ENCODE peak calls at places on chromosomes 11 and 22, in six cellular contexts. R is endodermal cell, S is K562, E is neuronal stem cell, O is neural progenitor cell, P is IMR-90. F is an unnamed sample.

GRCh38 chr22:31099386-31099785 is 8.0 kb downstream of the SELENOM start:
- DNase-seq in P (peak), E (no peak), R (no peak), S (no peak), O (no peak), F (no peak)

GRCh38 chr11:83151274-83151977 is 5.5 kb upstream of the PCF11 start:
- DNase-seq in O (no peak), R (no peak), S (peak), P (no peak), E (no peak), F (no peak)

GRCh38 chr11:117218133-117218915 is 13.5 kb downstream of the PCSK7 start:
- DNase-seq in S (no peak), O (no peak), P (peak), E (no peak), R (no peak), F (no peak)

GRCh38 chr11:117876341-117877119 is at the start of gene FXYD6:
- DNase-seq in R (peak), O (peak), E (peak), P (no peak), S (peak), F (no peak)

GRCh38 chr11:103035656-103036434 is 56.1 kb downstream of the DCUN1D5 start:
- DNase-seq in O (peak), S (peak), E (peak), P (peak), R (peak), F (peak)

GRCh38 chr22:23402275-23403151 is 177.6 kb downstream of the IGLL1 start:
- DNase-seq in O (peak), R (peak), E (peak), S (peak), P (peak), F (peak)

GRCh38 chr11:12629601-12630313 is 44.5 kb upstream of the TEAD1 start:
- DNase-seq in R (no peak), S (no peak), O (no peak), E (no peak), P (peak), F (no peak)

GRCh38 chr11:43393765-43394355 is 35.1 kb downstream of the TTC17 start:
- DNase-seq in S (no peak), O (no peak), E (no peak), R (no peak), P (peak), F (no peak)

DNA sequence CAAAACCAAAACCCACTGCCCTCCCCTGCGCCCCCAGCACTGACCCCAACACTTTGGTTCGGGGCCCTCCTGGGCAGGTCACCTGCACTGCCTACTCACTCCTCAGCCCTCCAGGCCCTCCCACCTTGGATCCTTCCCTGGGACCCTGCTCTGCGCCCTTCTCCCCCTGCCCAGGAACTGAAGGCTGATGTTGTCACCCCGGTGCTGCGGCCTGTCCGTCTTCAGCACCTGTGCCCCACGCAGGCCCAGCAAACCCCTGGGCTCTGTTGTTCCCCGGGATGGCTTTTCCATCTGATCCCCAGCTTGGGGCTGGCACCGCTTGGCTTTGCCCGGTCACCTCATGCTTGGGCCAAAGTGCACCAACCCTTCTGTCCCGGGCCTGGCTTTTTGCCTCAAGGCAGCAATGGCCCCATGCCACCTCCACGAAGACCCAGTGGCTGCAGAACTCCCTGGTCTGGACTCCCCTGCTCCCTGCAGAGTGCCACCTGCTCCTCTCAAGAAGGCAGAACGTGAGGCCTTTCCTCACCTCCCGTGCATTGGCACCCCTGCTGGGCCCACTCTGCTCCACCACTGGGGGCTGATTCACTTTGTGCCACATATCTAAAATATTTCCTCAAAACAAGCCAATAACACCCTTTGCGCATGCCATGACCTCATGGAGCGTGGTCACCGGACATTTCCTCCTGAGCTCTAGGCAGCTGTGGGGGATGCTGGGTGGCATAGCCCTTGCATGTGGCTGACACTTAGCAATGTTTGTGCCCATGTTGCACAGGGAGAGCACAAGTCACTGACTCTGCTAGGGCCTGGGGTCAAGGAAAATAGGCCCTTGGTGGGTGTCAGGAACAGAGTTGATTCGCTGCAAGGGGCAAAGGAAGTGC is 8.8 kb downstream of the PPM1F start:
- DNase-seq in E (no peak), P (no peak), R (no peak), O (no peak), S (no peak), F (no peak)
- H3K9ac ChIP-seq in E (no peak), P (no peak), R (no peak), O (no peak), S (peak), F (no peak)

DNA sequence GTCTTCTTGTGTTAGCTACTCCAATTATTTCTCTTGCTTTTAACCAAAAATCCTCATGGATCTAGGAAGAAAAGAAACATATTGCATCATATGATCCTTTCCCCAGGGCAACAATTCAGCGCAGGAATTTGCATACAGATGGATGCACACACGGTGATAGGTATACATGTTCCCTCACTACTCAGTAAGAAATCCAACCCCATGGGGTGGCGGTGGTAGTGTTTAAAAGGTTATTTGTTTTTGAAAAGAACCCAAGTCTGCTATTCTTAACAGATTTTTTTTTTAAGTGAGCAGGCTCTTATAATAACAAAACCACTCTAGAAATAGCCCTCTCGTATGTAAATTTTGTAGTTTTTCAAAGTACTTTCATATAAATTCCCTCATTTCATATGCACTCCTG is 4.2 kb upstream of the SYN3 start:
- DNase-seq in R (no peak), P (no peak), E (no peak), O (no peak), S (no peak), F (no peak)
- H3K9ac ChIP-seq in R (no peak), P (no peak), E (no peak), O (no peak), S (no peak), F (no peak)

GRCh38 chr22:22395230-22395629 is 113.3 kb downstream of the ZNF280B start:
- DNase-seq in E (no peak), P (no peak), O (no peak), S (no peak), R (peak), F (no peak)
- H3K9ac ChIP-seq in E (no peak), P (no peak), O (no peak), S (no peak), R (no peak), F (no peak)

GRCh38 chr22:44180706-44181032 is at the start of gene PARVG:
- DNase-seq in E (no peak), R (peak), P (no peak), S (no peak), O (no peak), F (no peak)
- H3K9ac ChIP-seq in E (no peak), R (no peak), P (no peak), S (no peak), O (no peak), F (no peak)

GRCh38 chr11:61164610-61165424 is 3.6 kb upstream of the VPS37C start:
- DNase-seq in P (no peak), S (no peak), E (no peak), R (no peak), O (no peak), F (no peak)

GRCh38 chr11:61161190-61162091 is at the start of gene VPS37C:
- DNase-seq in O (peak), R (peak), S (peak), E (peak), P (peak), F (peak)

GRCh38 chr11:61160487-61161189 is 588 bp downstream of the VPS37C start:
- DNase-seq in P (no peak), O (no peak), S (no peak), E (no peak), R (peak), F (no peak)

GRCh38 chr11:61163714-61164609 is 2.7 kb upstream of the VPS37C start:
- DNase-seq in P (no peak), S (no peak), O (no peak), E (no peak), R (no peak), F (no peak)

DNA sequence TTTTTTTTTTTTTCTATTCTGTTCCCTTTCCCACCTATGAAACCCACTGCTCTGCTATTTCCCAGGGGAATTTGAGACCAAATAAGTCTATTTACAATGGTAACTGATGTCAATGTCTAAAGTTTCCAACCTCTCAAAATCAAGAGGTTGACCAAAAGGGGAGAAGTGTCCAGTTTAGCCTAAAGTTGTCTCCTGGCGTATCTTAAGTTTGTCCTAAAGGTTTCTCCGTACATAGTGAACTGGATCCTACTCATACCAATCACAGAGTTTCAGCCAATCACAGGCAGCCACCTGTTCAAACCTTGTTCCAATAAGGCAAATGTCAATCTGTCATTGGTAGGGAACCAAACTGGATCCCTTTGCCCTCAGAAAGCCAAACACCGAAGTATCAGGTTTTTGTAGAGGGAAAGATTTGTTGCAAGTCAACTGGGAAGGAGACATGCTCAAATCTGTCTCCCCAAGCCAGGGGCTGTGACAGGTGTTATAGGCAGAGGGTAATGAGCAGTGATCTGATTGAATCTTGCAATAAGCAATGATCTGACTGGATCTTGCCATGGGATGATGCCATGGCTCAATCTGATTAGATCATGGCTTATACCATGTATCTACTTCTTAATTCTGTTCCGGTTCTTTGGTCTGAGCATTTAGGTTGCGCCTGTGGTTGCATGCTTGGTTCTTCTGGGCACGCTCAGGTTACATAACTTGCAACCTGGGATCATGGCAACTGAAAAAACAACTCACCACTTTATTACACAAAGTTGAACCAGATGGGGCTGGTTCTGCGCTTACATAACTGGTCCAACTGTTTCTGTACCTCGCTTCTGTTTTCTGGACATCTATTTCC is 1.1 kb upstream of the VPS37C start:
- DNase-seq in O (no peak), E (no peak), S (peak), R (peak), P (peak), F (peak)
- H3K9ac ChIP-seq in O (peak), E (no peak), S (peak), R (peak), P (peak), F (peak)

GRCh38 chr11:66845876-66846212 is 2.6 kb downstream of the RCE1 start:
- DNase-seq in E (no peak), P (no peak), R (peak), S (no peak), O (no peak), F (no peak)

GRCh38 chr11:66842896-66843775 is at the start of gene RCE1:
- DNase-seq in E (peak), S (peak), O (peak), P (peak), R (peak), F (no peak)

GRCh38 chr11:66845143-66845875 is 2.1 kb downstream of the RCE1 start:
- DNase-seq in E (no peak), S (no peak), P (no peak), O (no peak), R (no peak), F (no peak)

GRCh38 chr11:66843776-66844495 is 695 bp downstream of the RCE1 start:
- DNase-seq in S (no peak), E (no peak), R (peak), P (no peak), O (no peak), F (no peak)

GRCh38 chr11:66844496-66845142 is 1.4 kb downstream of the RCE1 start:
- DNase-seq in S (no peak), O (no peak), P (no peak), R (peak), E (no peak), F (no peak)
- H3K9ac ChIP-seq in S (peak), O (no peak), P (peak), R (peak), E (no peak), F (peak)

GRCh38 chr11:31825453-31826391 is 14.6 kb upstream of the PAX6 start:
- DNase-seq in O (peak), S (peak), E (peak), P (no peak), R (peak), F (no peak)
- H3K9ac ChIP-seq in O (no peak), S (no peak), E (no peak), P (no peak), R (no peak), F (no peak)

GRCh38 chr11:17142450-17142849 is 65.0 kb upstream of the RPS13 start:
- DNase-seq in R (no peak), S (no peak), P (no peak), O (no peak), E (no peak), F (no peak)
- H3K9ac ChIP-seq in R (no peak), S (no peak), P (no peak), O (no peak), E (no peak), F (no peak)

GRCh38 chr11:18706330-18707243 is 8.0 kb downstream of the TMEM86A start:
- DNase-seq in P (no peak), E (no peak), S (no peak), O (no peak), R (no peak), F (no peak)
- H3K9ac ChIP-seq in P (no peak), E (no peak), S (no peak), O (no peak), R (no peak), F (peak)

GRCh38 chr11:119370486-119371046 is 10.9 kb downstream of the USP2 start:
- DNase-seq in P (no peak), S (no peak), R (peak), E (no peak), O (no peak), F (no peak)
- H3K9ac ChIP-seq in P (no peak), S (peak), R (no peak), E (no peak), O (no peak), F (no peak)